ENCODE peak calls at places on chromosomes 7 and 10, in ten cellular contexts. W, R, U, H, K, P, A, G, X and Y are unnamed samples.

GRCh38 chr7:8035647-8036518 is 67.3 kb downstream of the GLCCI1 start:
- DNase-seq in U (no peak), W (no peak), A (peak), G (no peak), X (peak), H (no peak), R (no peak), P (peak), K (peak), Y (peak)

GRCh38 chr7:102933763-102934162 is 21.0 kb downstream of the LRRC17 start:
- DNase-seq in X (no peak), W (no peak), R (no peak), K (no peak), H (no peak), U (peak), A (peak), G (no peak), P (peak), Y (no peak)

GRCh38 chr7:45592230-45592991 is 18.2 kb downstream of the ADCY1 start:
- DNase-seq in H (no peak), K (no peak), G (no peak), P (no peak), R (no peak), U (no peak), A (no peak), X (no peak), W (no peak), Y (no peak)

GRCh38 chr10:72171175-72171630 is 44.6 kb upstream of the ANAPC16 start:
- DNase-seq in U (no peak), X (no peak), P (peak), K (peak), R (no peak), G (no peak), W (no peak), A (peak), H (no peak), Y (peak)

GRCh38 chr7:116697761-116698160 is 25.8 kb downstream of the MET start:
- DNase-seq in W (no peak), P (no peak), X (no peak), U (no peak), R (no peak), A (no peak), K (no peak), H (no peak), G (no peak), Y (no peak)

GRCh38 chr10:818526-819220 is 112.8 kb downstream of the LARP4B start:
- DNase-seq in G (no peak), A (no peak), P (no peak), K (no peak), H (no peak), U (no peak), X (no peak), R (no peak), W (no peak), Y (no peak)

GRCh38 chr7:95901006-95901405 is 128.7 kb downstream of the DYNC1I1 start:
- DNase-seq in U (no peak), A (no peak), R (no peak), G (no peak), X (no peak), K (no peak), W (no peak), H (no peak), P (no peak), Y (no peak)

GRCh38 chr10:69025370-69025896 is 36.8 kb downstream of the KIFBP start:
- DNase-seq in H (no peak), P (no peak), U (no peak), R (no peak), K (no peak), A (no peak), W (no peak), G (no peak), X (no peak), Y (no peak)

GRCh38 chr7:129865093-129865931 is 87.4 kb downstream of the UBE2H start:
- DNase-seq in U (no peak), W (no peak), R (no peak), K (no peak), P (peak), X (no peak), H (no peak), G (no peak), A (peak), Y (peak)

GRCh38 chr7:70836946-70837345 is 295.0 kb upstream of the GALNT17 start:
- DNase-seq in G (no peak), P (no peak), H (no peak), A (no peak), U (no peak), K (no peak), X (no peak), R (no peak), W (no peak), Y (no peak)

GRCh38 chr7:42373285-42373684 is 136.3 kb upstream of the GLI3 start:
- DNase-seq in K (no peak), U (no peak), W (no peak), P (no peak), G (no peak), A (no peak), H (no peak), R (no peak), X (no peak), Y (no peak)

GRCh38 chr7:45922810-45923209 is 1.7 kb upstream of the IGFBP3 start:
- DNase-seq in P (peak), U (no peak), R (no peak), A (no peak), G (no peak), X (no peak), H (no peak), K (no peak), W (no peak), Y (no peak)

GRCh38 chr10:30186371-30186875 is 127.0 kb upstream of the JCAD start:
- DNase-seq in A (no peak), K (peak), G (no peak), R (no peak), X (no peak), U (no peak), P (peak), W (no peak), H (no peak), Y (peak)

GRCh38 chr7:76356823-76357222 is 2.0 kb downstream of the YWHAG start:
- DNase-seq in R (no peak), A (peak), W (no peak), K (peak), X (peak), H (no peak), U (no peak), G (no peak), P (peak), Y (peak)

GRCh38 chr7:157930441-157930840 is 593.6 kb downstream of the DNAJB6 start:
- DNase-seq in A (no peak), X (no peak), W (no peak), H (no peak), U (no peak), G (no peak), K (no peak), P (no peak), R (no peak), Y (no peak)

GRCh38 chr7:106415433-106415832 is 130.7 kb upstream of the NAMPT start:
- DNase-seq in X (no peak), U (no peak), K (no peak), A (peak), W (no peak), H (no peak), G (no peak), R (no peak), P (no peak), Y (peak)

GRCh38 chr10:34135515-34135914 is 679.6 kb downstream of the PARD3 start:
- DNase-seq in W (no peak), P (no peak), H (no peak), A (no peak), G (no peak), R (no peak), U (no peak), K (no peak), X (no peak), Y (no peak)

GRCh38 chr7:121479466-121479865 is 83.4 kb upstream of the FAM3C start:
- DNase-seq in G (no peak), R (no peak), P (no peak), A (no peak), K (no peak), H (no peak), X (no peak), W (no peak), U (no peak), Y (no peak)

GRCh38 chr7:142872106-142872675 is 13.4 kb downstream of the TRPV6 start:
- DNase-seq in X (no peak), A (no peak), G (no peak), P (no peak), R (no peak), H (no peak), W (no peak), K (no peak), U (no peak), Y (no peak)

GRCh38 chr10:128263891-128264688 is 137.9 kb upstream of the MKI67 start:
- DNase-seq in A (peak), H (no peak), U (peak), X (peak), G (peak), K (peak), P (peak), W (peak), R (peak), Y (peak)

GRCh38 chr7:50552139-50552538 is 13.1 kb downstream of the DDC start:
- DNase-seq in G (no peak), U (no peak), H (no peak), K (no peak), A (no peak), W (no peak), P (no peak), X (no peak), R (no peak), Y (no peak)